ENCODE peak calls at places on chromosome 6, in seven cellular contexts. One of them, this sample, is unnamed.

GRCh38 chr6:106976270-106976669 is 1.7 kb upstream of the CD24 start:
- DNase-seq in activated CD4-positive, alpha-beta T cell treated with anti-CD3 and anti-CD28 coated beads, Interleukin-2, amount 50 U/mL, for 48 hours: no peak
- DNase-seq in mucosa of descending colon: peak; percentile 43
- DNase-seq in bronchial epithelial cell: no peak
- DNase-seq in A673: no peak
- DNase-seq in GM12891: no peak
- DNase-seq in esophagus squamous epithelium: no peak
- DNase-seq in this sample: no peak

GRCh38 chr6:154543638-154544037 is 33.2 kb upstream of the CNKSR3 start:
- DNase-seq in bronchial epithelial cell: no peak
- DNase-seq in esophagus squamous epithelium: no peak
- DNase-seq in activated CD4-positive, alpha-beta T cell treated with anti-CD3 and anti-CD28 coated beads, Interleukin-2, amount 50 U/mL, for 48 hours: no peak
- DNase-seq in GM12891: no peak
- DNase-seq in mucosa of descending colon: no peak
- DNase-seq in A673: no peak
- DNase-seq in this sample: no peak

GRCh38 chr6:84752118-84752850 is 12.1 kb downstream of the TBX18 start:
- DNase-seq in GM12891: no peak
- DNase-seq in bronchial epithelial cell: no peak
- DNase-seq in activated CD4-positive, alpha-beta T cell treated with anti-CD3 and anti-CD28 coated beads, Interleukin-2, amount 50 U/mL, for 48 hours: no peak
- DNase-seq in mucosa of descending colon: no peak
- DNase-seq in A673: no peak
- DNase-seq in esophagus squamous epithelium: no peak
- DNase-seq in this sample: peak; percentile 26

GRCh38 chr6:92586236-92586977 is 833.0 kb downstream of the EPHA7 start:
- DNase-seq in esophagus squamous epithelium: no peak
- DNase-seq in activated CD4-positive, alpha-beta T cell treated with anti-CD3 and anti-CD28 coated beads, Interleukin-2, amount 50 U/mL, for 48 hours: no peak
- DNase-seq in mucosa of descending colon: no peak
- DNase-seq in bronchial epithelial cell: no peak
- DNase-seq in GM12891: no peak
- DNase-seq in A673: no peak
- DNase-seq in this sample: no peak

GRCh38 chr6:166591026-166591425 is 4.5 kb upstream of the RAMACL start:
- DNase-seq in bronchial epithelial cell: no peak
- DNase-seq in GM12891: no peak
- DNase-seq in esophagus squamous epithelium: no peak
- DNase-seq in mucosa of descending colon: no peak
- DNase-seq in A673: no peak
- DNase-seq in activated CD4-positive, alpha-beta T cell treated with anti-CD3 and anti-CD28 coated beads, Interleukin-2, amount 50 U/mL, for 48 hours: no peak
- DNase-seq in this sample: no peak

GRCh38 chr6:149761438-149761837 is 11.9 kb downstream of the PCMT1 start:
- DNase-seq in esophagus squamous epithelium: no peak
- DNase-seq in activated CD4-positive, alpha-beta T cell treated with anti-CD3 and anti-CD28 coated beads, Interleukin-2, amount 50 U/mL, for 48 hours: no peak
- DNase-seq in GM12891: no peak
- DNase-seq in bronchial epithelial cell: no peak
- DNase-seq in mucosa of descending colon: no peak
- DNase-seq in A673: no peak
- DNase-seq in this sample: no peak

GRCh38 chr6:43584892-43585570 is 9.0 kb downstream of the POLH start:
- DNase-seq in A673: no peak
- DNase-seq in activated CD4-positive, alpha-beta T cell treated with anti-CD3 and anti-CD28 coated beads, Interleukin-2, amount 50 U/mL, for 48 hours: no peak
- DNase-seq in esophagus squamous epithelium: no peak
- DNase-seq in GM12891: no peak
- DNase-seq in mucosa of descending colon: no peak
- DNase-seq in bronchial epithelial cell: no peak
- DNase-seq in this sample: no peak

GRCh38 chr6:49423817-49424216 is 39.2 kb downstream of the MMUT start:
- DNase-seq in activated CD4-positive, alpha-beta T cell treated with anti-CD3 and anti-CD28 coated beads, Interleukin-2, amount 50 U/mL, for 48 hours: no peak
- DNase-seq in bronchial epithelial cell: peak; percentile 37
- DNase-seq in GM12891: no peak
- DNase-seq in esophagus squamous epithelium: no peak
- DNase-seq in A673: peak; percentile 30
- DNase-seq in mucosa of descending colon: no peak
- DNase-seq in this sample: peak; percentile 23

GRCh38 chr6:163626073-163626867 is 211.8 kb downstream of the QKI start:
- DNase-seq in bronchial epithelial cell: no peak
- DNase-seq in A673: no peak
- DNase-seq in mucosa of descending colon: no peak
- DNase-seq in activated CD4-positive, alpha-beta T cell treated with anti-CD3 and anti-CD28 coated beads, Interleukin-2, amount 50 U/mL, for 48 hours: no peak
- DNase-seq in GM12891: no peak
- DNase-seq in esophagus squamous epithelium: no peak
- DNase-seq in this sample: no peak

GRCh38 chr6:168735268-168735949 is 294.4 kb downstream of the SMOC2 start:
- DNase-seq in A673: no peak
- DNase-seq in bronchial epithelial cell: no peak
- DNase-seq in mucosa of descending colon: no peak
- DNase-seq in esophagus squamous epithelium: no peak
- DNase-seq in activated CD4-positive, alpha-beta T cell treated with anti-CD3 and anti-CD28 coated beads, Interleukin-2, amount 50 U/mL, for 48 hours: no peak
- DNase-seq in GM12891: no peak
- DNase-seq in this sample: no peak

GRCh38 chr6:136059308-136059707 is 190.8 kb downstream of the MTFR2 start:
- DNase-seq in activated CD4-positive, alpha-beta T cell treated with anti-CD3 and anti-CD28 coated beads, Interleukin-2, amount 50 U/mL, for 48 hours: no peak
- DNase-seq in GM12891: no peak
- DNase-seq in mucosa of descending colon: no peak
- DNase-seq in bronchial epithelial cell: no peak
- DNase-seq in esophagus squamous epithelium: no peak
- DNase-seq in A673: peak; percentile 68
- DNase-seq in this sample: no peak

GRCh38 chr6:153401751-153402150 is 270.7 kb upstream of the RGS17 start:
- DNase-seq in activated CD4-positive, alpha-beta T cell treated with anti-CD3 and anti-CD28 coated beads, Interleukin-2, amount 50 U/mL, for 48 hours: no peak
- DNase-seq in A673: no peak
- DNase-seq in esophagus squamous epithelium: no peak
- DNase-seq in GM12891: no peak
- DNase-seq in mucosa of descending colon: no peak
- DNase-seq in bronchial epithelial cell: peak; percentile 45
- DNase-seq in this sample: no peak

GRCh38 chr6:141463237-141463977 is 669.3 kb upstream of the GJE1 start:
- DNase-seq in activated CD4-positive, alpha-beta T cell treated with anti-CD3 and anti-CD28 coated beads, Interleukin-2, amount 50 U/mL, for 48 hours: no peak
- DNase-seq in bronchial epithelial cell: peak; percentile 18
- DNase-seq in A673: no peak
- DNase-seq in mucosa of descending colon: no peak
- DNase-seq in GM12891: no peak
- DNase-seq in esophagus squamous epithelium: no peak
- DNase-seq in this sample: no peak

GRCh38 chr6:44219053-44219814 is 2.5 kb downstream of the MYMX start:
- DNase-seq in A673: peak; percentile 63
- DNase-seq in bronchial epithelial cell: no peak
- DNase-seq in esophagus squamous epithelium: no peak
- DNase-seq in GM12891: peak; percentile 78
- DNase-seq in activated CD4-positive, alpha-beta T cell treated with anti-CD3 and anti-CD28 coated beads, Interleukin-2, amount 50 U/mL, for 48 hours: peak; percentile 30
- DNase-seq in mucosa of descending colon: peak; percentile 85
- DNase-seq in this sample: no peak

GRCh38 chr6:107800564-107801164 is 23.4 kb downstream of the SCML4 start:
- DNase-seq in activated CD4-positive, alpha-beta T cell treated with anti-CD3 and anti-CD28 coated beads, Interleukin-2, amount 50 U/mL, for 48 hours: no peak
- DNase-seq in bronchial epithelial cell: peak; percentile 29
- DNase-seq in esophagus squamous epithelium: no peak
- DNase-seq in mucosa of descending colon: no peak
- DNase-seq in GM12891: no peak
- DNase-seq in A673: no peak
- DNase-seq in this sample: peak; percentile 27

GRCh38 chr6:142279350-142280180 is 22.2 kb upstream of the ADGRG6 start:
- DNase-seq in A673: no peak
- DNase-seq in GM12891: no peak
- DNase-seq in activated CD4-positive, alpha-beta T cell treated with anti-CD3 and anti-CD28 coated beads, Interleukin-2, amount 50 U/mL, for 48 hours: no peak
- DNase-seq in mucosa of descending colon: no peak
- DNase-seq in esophagus squamous epithelium: no peak
- DNase-seq in bronchial epithelial cell: peak; percentile 57
- DNase-seq in this sample: peak; percentile 36

This sample was measured in MCF 10A.